ENCODE peak calls at places on chromosomes 13 and 19, in four cellular contexts. F is activated gamma-delta T cell, P is AG10803, W is mesendoderm. E is an unnamed sample.

GRCh38 chr13:25281193-25281936 is 5.9 kb downstream of the MTMR6 start:
- DNase-seq in F (no peak), P (no peak), W (no peak), E (no peak)

GRCh38 chr13:39818953-39819352 is 163.5 kb downstream of the COG6 start:
- DNase-seq in F (no peak), P (no peak), W (no peak), E (no peak)

GRCh38 chr19:29810504-29810871 is 1.3 kb upstream of the CCNE1 start:
- DNase-seq in F (no peak), P (peak; percentile 5), W (no peak), E (peak; percentile 13)

GRCh38 chr19:16821081-16821480 is 8.1 kb upstream of the SIN3B start:
- DNase-seq in F (no peak), P (no peak), W (peak; percentile 53), E (no peak)

GRCh38 chr19:2646866-2647535 is 55.5 kb downstream of the GNG7 start:
- DNase-seq in F (no peak), P (no peak), W (no peak), E (no peak)

GRCh38 chr13:108595416-108596257 is 33.8 kb upstream of the MYO16 start:
- DNase-seq in F (no peak), P (no peak), W (peak; percentile 23), E (no peak)

GRCh38 chr19:41218615-41219507 is at the start of gene AXL:
- DNase-seq in F (no peak), P (peak; percentile 92), W (peak; percentile 96), E (no peak)

GRCh38 chr13:112722433-112723250 is 32.8 kb downstream of the ATP11A start:
- DNase-seq in F (no peak), P (peak; percentile 31), W (peak; percentile 94), E (peak; percentile 81)

GRCh38 chr13:26571518-26571917 is 14.0 kb downstream of the WASF3 start:
- DNase-seq in F (no peak), P (no peak), W (no peak), E (no peak)

GRCh38 chr13:30665638-30666037 is 47.9 kb downstream of the USPL1 start:
- DNase-seq in F (no peak), P (no peak), W (peak; percentile 53), E (no peak)

GRCh38 chr19:2315818-2316353 is 7.9 kb upstream of the LINGO3 start:
- DNase-seq in F (no peak), P (peak; percentile 53), W (peak; percentile 68), E (peak; percentile 68)

GRCh38 chr13:30615851-30616311 is 1.8 kb upstream of the USPL1 start:
- DNase-seq in F (no peak), P (peak; percentile 23), W (no peak), E (peak; percentile 30)

GRCh38 chr19:43738780-43739211 is 16.0 kb downstream of the SMG9 start:
- DNase-seq in F (no peak), P (no peak), W (peak; percentile 46), E (peak; percentile 52)

GRCh38 chr13:110907951-110908898 is 6.6 kb downstream of the ANKRD10 start:
- DNase-seq in F (no peak), P (peak; percentile 26), W (peak; percentile 90), E (peak; percentile 60)

GRCh38 chr13:67278230-67278629 is 48.1 kb upstream of the PCDH9 start:
- DNase-seq in F (no peak), P (peak; percentile 95), W (no peak), E (no peak)

GRCh38 chr13:32212420-32212819 is 102.7 kb downstream of the ZAR1L start:
- DNase-seq in F (no peak), P (peak; percentile 91), W (no peak), E (no peak)

E was measured in SK-MEL-5.